ENCODE peak calls at places on chromosomes 7 and 10, in seven cellular contexts. One of them, this sample, is unnamed.

GRCh38 chr10:126595160-126595559 is 75.3 kb downstream of the C10orf90 start:
- DNase-seq in fibroblast of lung: no peak
- DNase-seq in fibroblast of the aortic adventitia: no peak
- DNase-seq in astrocyte of the spinal cord: no peak
- DNase-seq in dorsolateral prefrontal cortex: peak
- DNase-seq in tibial artery: no peak
- DNase-seq in body of pancreas: no peak
- DNase-seq in this sample: no peak

GRCh38 chr7:18356195-18356645 is 139.3 kb upstream of the HDAC9 start:
- DNase-seq in fibroblast of the aortic adventitia: peak
- DNase-seq in tibial artery: no peak
- DNase-seq in body of pancreas: no peak
- DNase-seq in fibroblast of lung: peak
- DNase-seq in dorsolateral prefrontal cortex: no peak
- DNase-seq in astrocyte of the spinal cord: peak
- DNase-seq in this sample: peak

GRCh38 chr7:64516451-64516850 is 46.4 kb downstream of the ZNF680 start:
- DNase-seq in fibroblast of lung: no peak
- DNase-seq in fibroblast of the aortic adventitia: no peak
- DNase-seq in tibial artery: no peak
- DNase-seq in astrocyte of the spinal cord: no peak
- DNase-seq in body of pancreas: no peak
- DNase-seq in dorsolateral prefrontal cortex: no peak
- DNase-seq in this sample: no peak

GRCh38 chr7:87543623-87544022 is 57.1 kb downstream of the ABCB1 start:
- DNase-seq in fibroblast of the aortic adventitia: no peak
- DNase-seq in fibroblast of lung: no peak
- DNase-seq in astrocyte of the spinal cord: peak
- DNase-seq in tibial artery: no peak
- DNase-seq in body of pancreas: no peak
- DNase-seq in dorsolateral prefrontal cortex: no peak
- DNase-seq in this sample: no peak

GRCh38 chr7:22564511-22565045 is 64.6 kb upstream of the STEAP1B start:
- DNase-seq in fibroblast of the aortic adventitia: peak
- DNase-seq in body of pancreas: peak
- DNase-seq in astrocyte of the spinal cord: peak
- DNase-seq in fibroblast of lung: peak
- DNase-seq in dorsolateral prefrontal cortex: no peak
- DNase-seq in tibial artery: no peak
- DNase-seq in this sample: peak

GRCh38 chr10:22753786-22754185 is 39.4 kb upstream of the PIP4K2A start:
- DNase-seq in astrocyte of the spinal cord: no peak
- DNase-seq in fibroblast of lung: no peak
- DNase-seq in body of pancreas: no peak
- DNase-seq in dorsolateral prefrontal cortex: no peak
- DNase-seq in tibial artery: no peak
- DNase-seq in fibroblast of the aortic adventitia: no peak
- DNase-seq in this sample: no peak

GRCh38 chr7:45698527-45699309 is 124.5 kb downstream of the ADCY1 start:
- DNase-seq in fibroblast of the aortic adventitia: no peak
- DNase-seq in fibroblast of lung: no peak
- DNase-seq in astrocyte of the spinal cord: no peak
- DNase-seq in tibial artery: peak
- DNase-seq in body of pancreas: no peak
- DNase-seq in dorsolateral prefrontal cortex: no peak
- DNase-seq in this sample: no peak

GRCh38 chr7:76216683-76217082 is 15.0 kb downstream of the SRRM3 start:
- DNase-seq in fibroblast of lung: no peak
- DNase-seq in dorsolateral prefrontal cortex: no peak
- DNase-seq in astrocyte of the spinal cord: no peak
- DNase-seq in fibroblast of the aortic adventitia: no peak
- DNase-seq in tibial artery: no peak
- DNase-seq in body of pancreas: no peak
- DNase-seq in this sample: no peak

GRCh38 chr10:77746313-77746712 is 108.7 kb upstream of the KCNMA1 start:
- DNase-seq in astrocyte of the spinal cord: peak
- DNase-seq in fibroblast of lung: peak
- DNase-seq in body of pancreas: no peak
- DNase-seq in tibial artery: no peak
- DNase-seq in fibroblast of the aortic adventitia: peak
- DNase-seq in dorsolateral prefrontal cortex: peak
- DNase-seq in this sample: peak

GRCh38 chr10:12503311-12503710 is 154.0 kb downstream of the CAMK1D start:
- DNase-seq in fibroblast of the aortic adventitia: no peak
- DNase-seq in body of pancreas: no peak
- DNase-seq in dorsolateral prefrontal cortex: no peak
- DNase-seq in tibial artery: peak
- DNase-seq in fibroblast of lung: no peak
- DNase-seq in astrocyte of the spinal cord: no peak
- DNase-seq in this sample: no peak

GRCh38 chr10:59678884-59679301 is 30.8 kb downstream of the SLC16A9 start:
- DNase-seq in tibial artery: no peak
- DNase-seq in fibroblast of lung: no peak
- DNase-seq in fibroblast of the aortic adventitia: peak
- DNase-seq in dorsolateral prefrontal cortex: no peak
- DNase-seq in astrocyte of the spinal cord: no peak
- DNase-seq in body of pancreas: no peak
- DNase-seq in this sample: peak

GRCh38 chr10:37952926-37953325 is 23.5 kb downstream of the ZNF25 start:
- DNase-seq in dorsolateral prefrontal cortex: no peak
- DNase-seq in fibroblast of lung: no peak
- DNase-seq in body of pancreas: no peak
- DNase-seq in fibroblast of the aortic adventitia: no peak
- DNase-seq in tibial artery: no peak
- DNase-seq in astrocyte of the spinal cord: no peak
- DNase-seq in this sample: no peak

GRCh38 chr10:3887404-3887803 is 102.4 kb upstream of the KLF6 start:
- DNase-seq in dorsolateral prefrontal cortex: no peak
- DNase-seq in body of pancreas: peak
- DNase-seq in fibroblast of lung: no peak
- DNase-seq in fibroblast of the aortic adventitia: peak
- DNase-seq in tibial artery: no peak
- DNase-seq in astrocyte of the spinal cord: no peak
- DNase-seq in this sample: no peak

GRCh38 chr7:3370068-3370704 is 69.1 kb downstream of the SDK1 start:
- DNase-seq in dorsolateral prefrontal cortex: no peak
- DNase-seq in fibroblast of the aortic adventitia: no peak
- DNase-seq in fibroblast of lung: peak
- DNase-seq in astrocyte of the spinal cord: peak
- DNase-seq in tibial artery: no peak
- DNase-seq in body of pancreas: no peak
- DNase-seq in this sample: no peak

DNA sequence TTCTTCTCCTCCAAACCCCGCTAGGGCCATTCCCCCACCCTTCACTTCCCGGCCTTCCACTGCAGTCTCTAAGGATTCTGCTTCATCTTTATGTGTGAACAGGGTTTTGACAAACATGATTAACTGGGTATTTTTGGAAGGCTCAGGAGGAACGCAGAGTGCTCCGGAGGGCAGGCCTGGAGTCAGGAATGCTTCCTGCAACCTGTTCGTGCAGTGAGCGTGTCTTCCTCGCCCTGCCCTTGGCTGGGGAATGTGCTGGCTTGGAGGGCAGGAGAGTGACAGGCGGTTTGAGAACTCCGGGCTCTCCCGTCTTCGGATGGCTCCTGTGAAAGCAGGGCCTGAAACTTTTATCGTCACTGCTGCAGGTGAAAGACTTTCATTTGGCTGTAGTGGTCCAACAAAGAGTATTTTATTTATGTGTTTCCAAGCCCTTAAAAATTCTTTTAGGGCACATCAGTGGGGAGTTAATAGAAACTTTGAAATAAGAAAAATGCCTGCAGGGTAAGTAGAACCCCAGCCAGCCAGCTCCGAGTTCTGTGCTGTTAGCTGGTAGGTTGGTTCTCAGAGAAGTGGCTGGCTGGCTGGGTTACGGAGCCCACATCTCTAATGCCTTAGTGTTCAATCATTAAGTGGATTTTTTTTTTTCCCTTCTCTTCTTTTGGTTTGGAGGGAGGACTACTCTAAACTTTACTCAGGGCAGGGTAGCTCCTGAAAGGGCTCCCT is 51.0 kb downstream of the TCF7L2 start:
- DNase-seq in tibial artery: no peak
- DNase-seq in astrocyte of the spinal cord: no peak
- DNase-seq in fibroblast of lung: no peak
- DNase-seq in dorsolateral prefrontal cortex: no peak
- DNase-seq in body of pancreas: peak
- DNase-seq in fibroblast of the aortic adventitia: no peak
- DNase-seq in this sample: no peak
- TF ChIP-seq CTCF in tibial artery: peak
- TF ChIP-seq CTCF in astrocyte of the spinal cord: no peak
- TF ChIP-seq CTCF in fibroblast of lung: no peak
- TF ChIP-seq CTCF in dorsolateral prefrontal cortex: no peak
- TF ChIP-seq CTCF in body of pancreas: no peak
- TF ChIP-seq CTCF in fibroblast of the aortic adventitia: peak
- TF ChIP-seq CTCF in this sample: no peak

DNA sequence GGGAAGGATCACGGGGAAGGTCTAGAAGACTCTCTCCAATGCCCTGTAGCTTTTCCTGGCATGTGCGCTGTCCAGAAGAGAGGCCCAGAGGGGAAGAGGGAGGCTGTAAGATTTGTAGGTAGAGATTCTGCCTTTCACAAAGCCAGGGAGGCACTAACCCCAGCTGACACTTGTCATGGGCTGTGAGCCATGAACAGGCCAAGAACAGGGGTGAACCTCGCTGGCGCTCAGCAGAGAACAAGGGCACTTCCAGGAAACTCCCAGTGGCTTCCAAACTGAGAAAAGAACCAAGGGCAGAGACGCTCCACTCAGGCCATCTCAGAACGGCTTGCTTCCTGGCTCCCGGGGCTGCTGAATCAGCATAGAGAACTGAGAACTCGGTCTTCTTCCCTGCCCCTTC is 257.8 kb upstream of the ZNF32 start:
- DNase-seq in fibroblast of the aortic adventitia: no peak
- DNase-seq in dorsolateral prefrontal cortex: no peak
- DNase-seq in body of pancreas: no peak
- DNase-seq in astrocyte of the spinal cord: no peak
- DNase-seq in fibroblast of lung: no peak
- DNase-seq in tibial artery: peak
- DNase-seq in this sample: peak
- H3K4me3 ChIP-seq in fibroblast of the aortic adventitia: no peak
- H3K4me3 ChIP-seq in dorsolateral prefrontal cortex: no peak
- H3K4me3 ChIP-seq in body of pancreas: no peak
- H3K4me3 ChIP-seq in astrocyte of the spinal cord: no peak
- H3K4me3 ChIP-seq in fibroblast of lung: no peak
- H3K4me3 ChIP-seq in tibial artery: no peak
- H3K4me3 ChIP-seq in this sample: no peak

GRCh38 chr10:21493841-21494220 is 31.7 kb downstream of the SKIDA1 start:
- DNase-seq in body of pancreas: no peak
- DNase-seq in tibial artery: no peak
- DNase-seq in fibroblast of lung: no peak
- DNase-seq in astrocyte of the spinal cord: no peak
- DNase-seq in dorsolateral prefrontal cortex: no peak
- DNase-seq in fibroblast of the aortic adventitia: no peak
- DNase-seq in this sample: no peak

GRCh38 chr10:21496285-21497176 is 29.0 kb downstream of the SKIDA1 start:
- DNase-seq in fibroblast of the aortic adventitia: no peak
- DNase-seq in tibial artery: peak
- DNase-seq in dorsolateral prefrontal cortex: peak
- DNase-seq in fibroblast of lung: peak
- DNase-seq in body of pancreas: peak
- DNase-seq in astrocyte of the spinal cord: peak
- DNase-seq in this sample: peak

GRCh38 chr10:21495002-21495685 is 30.3 kb downstream of the SKIDA1 start:
- DNase-seq in astrocyte of the spinal cord: peak
- DNase-seq in fibroblast of lung: peak
- DNase-seq in dorsolateral prefrontal cortex: no peak
- DNase-seq in tibial artery: no peak
- DNase-seq in fibroblast of the aortic adventitia: peak
- DNase-seq in body of pancreas: no peak
- DNase-seq in this sample: peak

GRCh38 chr10:21495686-21496284 is 29.7 kb downstream of the SKIDA1 start:
- DNase-seq in tibial artery: peak
- DNase-seq in astrocyte of the spinal cord: peak
- DNase-seq in fibroblast of the aortic adventitia: peak
- DNase-seq in body of pancreas: peak
- DNase-seq in fibroblast of lung: peak
- DNase-seq in dorsolateral prefrontal cortex: peak
- DNase-seq in this sample: peak

DNA sequence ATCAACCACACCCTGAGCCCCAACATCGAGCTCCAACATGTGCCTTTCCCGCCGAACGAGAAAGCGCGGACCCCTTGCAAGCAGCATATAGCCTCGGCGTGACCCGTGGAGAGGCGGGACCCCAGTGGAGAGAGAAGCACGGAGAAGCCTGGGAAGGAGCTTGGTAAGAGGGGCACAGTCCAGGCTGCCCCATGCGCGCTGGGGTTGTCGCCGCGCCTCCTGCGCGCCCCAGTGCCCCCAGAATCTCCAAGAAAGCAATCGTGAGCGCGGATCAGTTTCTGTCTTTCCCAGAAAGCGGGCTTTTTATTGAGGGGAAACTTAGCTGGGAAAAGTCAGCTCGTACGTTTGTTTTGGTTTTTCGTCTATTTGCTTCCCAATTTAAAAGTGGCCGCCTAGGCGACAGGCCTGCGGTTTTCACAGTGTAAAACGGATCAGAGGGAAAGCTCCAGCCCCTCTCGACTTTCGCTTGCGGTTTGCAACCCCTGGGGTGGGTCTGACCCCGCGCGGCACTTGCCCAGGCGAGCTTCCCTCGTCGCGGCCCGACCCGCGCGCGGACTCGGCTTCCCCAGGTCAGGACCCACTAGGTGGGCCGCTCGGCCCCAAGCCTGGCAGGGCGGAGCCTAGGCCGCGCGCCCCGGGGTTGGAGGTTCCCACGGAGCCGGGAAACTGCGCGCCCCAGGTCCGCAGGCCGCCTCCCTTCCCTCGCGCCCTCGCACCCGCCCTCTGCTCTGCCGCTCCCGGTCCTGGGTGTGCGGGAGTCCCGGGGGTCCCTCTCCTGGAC is 31.1 kb downstream of the SKIDA1 start:
- DNase-seq in astrocyte of the spinal cord: peak
- DNase-seq in tibial artery: peak
- DNase-seq in body of pancreas: no peak
- DNase-seq in fibroblast of the aortic adventitia: no peak
- DNase-seq in dorsolateral prefrontal cortex: no peak
- DNase-seq in fibroblast of lung: peak
- DNase-seq in this sample: no peak
- TF ChIP-seq CTCF in astrocyte of the spinal cord: no peak
- TF ChIP-seq CTCF in tibial artery: no peak
- TF ChIP-seq CTCF in body of pancreas: no peak
- TF ChIP-seq CTCF in fibroblast of the aortic adventitia: peak
- TF ChIP-seq CTCF in dorsolateral prefrontal cortex: no peak
- TF ChIP-seq CTCF in fibroblast of lung: no peak
- TF ChIP-seq CTCF in this sample: no peak

DNA sequence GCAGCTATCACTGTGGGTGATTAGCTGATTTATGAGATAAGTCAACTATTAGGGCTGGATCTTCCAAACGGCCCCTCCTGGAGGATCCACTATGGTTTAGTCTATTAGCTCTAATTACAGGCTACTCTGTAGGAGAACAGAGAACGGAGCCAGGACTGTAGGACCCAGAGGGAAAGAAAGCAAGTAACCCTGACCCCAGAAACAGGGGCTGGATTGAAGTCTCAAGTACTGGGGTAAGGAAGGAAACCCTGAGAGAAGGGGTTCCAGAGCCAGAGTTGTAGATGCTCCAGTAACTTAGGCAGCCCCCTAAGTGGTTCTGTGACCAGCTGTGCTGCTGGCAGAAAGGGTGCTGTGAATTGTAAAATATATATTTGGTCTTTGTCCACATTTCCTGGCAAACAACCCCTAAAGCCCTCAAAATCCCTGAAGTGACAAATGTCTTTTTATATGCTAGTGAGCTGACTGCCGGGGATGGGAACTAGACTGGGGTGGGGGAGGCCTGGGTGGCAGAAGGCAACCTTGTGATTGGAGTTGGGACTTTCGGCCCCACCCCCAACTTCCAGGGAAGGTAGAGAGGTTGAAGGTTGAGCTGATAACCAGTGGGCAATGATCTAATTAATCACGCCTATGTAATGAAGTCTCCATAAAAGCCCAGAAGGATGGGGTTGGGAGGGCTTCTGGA is 2.8 kb downstream of the EPHA1 start:
- DNase-seq in fibroblast of lung: peak
- DNase-seq in body of pancreas: no peak
- DNase-seq in fibroblast of the aortic adventitia: no peak
- DNase-seq in astrocyte of the spinal cord: no peak
- DNase-seq in dorsolateral prefrontal cortex: no peak
- DNase-seq in tibial artery: no peak
- DNase-seq in this sample: no peak
- H3K4me3 ChIP-seq in fibroblast of lung: no peak
- H3K4me3 ChIP-seq in body of pancreas: no peak
- H3K4me3 ChIP-seq in fibroblast of the aortic adventitia: no peak
- H3K4me3 ChIP-seq in astrocyte of the spinal cord: no peak
- H3K4me3 ChIP-seq in dorsolateral prefrontal cortex: no peak
- H3K4me3 ChIP-seq in tibial artery: no peak
- H3K4me3 ChIP-seq in this sample: no peak